ENCODE peak calls at places on chromosomes 5 and 9, in eight cellular contexts. One of them, this sample, is unnamed.

GRCh38 chr9:76987594-76988200 is 31.8 kb upstream of the FOXB2 start:
- DNase-seq in right cardiac atrium: no peak
- DNase-seq in colonic mucosa: peak
- DNase-seq in cardiac muscle cell: peak
- DNase-seq in ovary: no peak
- DNase-seq in body of pancreas: peak
- DNase-seq in MM.1S: peak
- DNase-seq in hepatocyte: peak
- DNase-seq in this sample: no peak

GRCh38 chr5:64301566-64301965 is 135.9 kb downstream of the RNF180 start:
- DNase-seq in hepatocyte: no peak
- DNase-seq in ovary: no peak
- DNase-seq in right cardiac atrium: no peak
- DNase-seq in colonic mucosa: no peak
- DNase-seq in cardiac muscle cell: no peak
- DNase-seq in MM.1S: no peak
- DNase-seq in body of pancreas: no peak
- DNase-seq in this sample: no peak

GRCh38 chr9:75803130-75803529 is 87.3 kb upstream of the PCSK5 start:
- DNase-seq in colonic mucosa: no peak
- DNase-seq in hepatocyte: peak
- DNase-seq in body of pancreas: no peak
- DNase-seq in MM.1S: peak
- DNase-seq in ovary: no peak
- DNase-seq in cardiac muscle cell: peak
- DNase-seq in right cardiac atrium: no peak
- DNase-seq in this sample: no peak

GRCh38 chr5:123966781-123967180 is 454.8 kb downstream of the CSNK1G3 start:
- DNase-seq in cardiac muscle cell: no peak
- DNase-seq in MM.1S: no peak
- DNase-seq in body of pancreas: no peak
- DNase-seq in right cardiac atrium: no peak
- DNase-seq in hepatocyte: no peak
- DNase-seq in colonic mucosa: no peak
- DNase-seq in ovary: no peak
- DNase-seq in this sample: no peak

GRCh38 chr9:89738137-89738932 is 133.5 kb downstream of the GADD45G start:
- DNase-seq in body of pancreas: no peak
- DNase-seq in ovary: no peak
- DNase-seq in MM.1S: no peak
- DNase-seq in hepatocyte: peak
- DNase-seq in colonic mucosa: no peak
- DNase-seq in right cardiac atrium: no peak
- DNase-seq in cardiac muscle cell: no peak
- DNase-seq in this sample: no peak

GRCh38 chr9:130128782-130129424 is 43.3 kb upstream of the NCS1 start:
- DNase-seq in hepatocyte: peak
- DNase-seq in cardiac muscle cell: peak
- DNase-seq in right cardiac atrium: peak
- DNase-seq in ovary: peak
- DNase-seq in colonic mucosa: peak
- DNase-seq in body of pancreas: peak
- DNase-seq in MM.1S: no peak
- DNase-seq in this sample: peak

GRCh38 chr9:31321256-31321655 is 1063.2 kb upstream of the ACO1 start:
- DNase-seq in right cardiac atrium: no peak
- DNase-seq in MM.1S: no peak
- DNase-seq in cardiac muscle cell: no peak
- DNase-seq in hepatocyte: no peak
- DNase-seq in body of pancreas: no peak
- DNase-seq in colonic mucosa: no peak
- DNase-seq in ovary: no peak
- DNase-seq in this sample: no peak

GRCh38 chr5:147098233-147098790 is 136.5 kb upstream of the STK32A start:
- DNase-seq in body of pancreas: peak
- DNase-seq in right cardiac atrium: no peak
- DNase-seq in MM.1S: peak
- DNase-seq in ovary: no peak
- DNase-seq in hepatocyte: peak
- DNase-seq in colonic mucosa: peak
- DNase-seq in cardiac muscle cell: peak
- DNase-seq in this sample: peak

GRCh38 chr9:113160571-113160970 is 9.8 kb downstream of the SLC31A2 start:
- DNase-seq in body of pancreas: no peak
- DNase-seq in colonic mucosa: no peak
- DNase-seq in MM.1S: no peak
- DNase-seq in right cardiac atrium: no peak
- DNase-seq in hepatocyte: no peak
- DNase-seq in ovary: no peak
- DNase-seq in cardiac muscle cell: no peak
- DNase-seq in this sample: no peak

GRCh38 chr9:99601506-99601905 is 220.2 kb upstream of the NR4A3 start:
- DNase-seq in cardiac muscle cell: peak
- DNase-seq in right cardiac atrium: no peak
- DNase-seq in body of pancreas: peak
- DNase-seq in MM.1S: no peak
- DNase-seq in ovary: no peak
- DNase-seq in colonic mucosa: no peak
- DNase-seq in hepatocyte: peak
- DNase-seq in this sample: no peak

DNA sequence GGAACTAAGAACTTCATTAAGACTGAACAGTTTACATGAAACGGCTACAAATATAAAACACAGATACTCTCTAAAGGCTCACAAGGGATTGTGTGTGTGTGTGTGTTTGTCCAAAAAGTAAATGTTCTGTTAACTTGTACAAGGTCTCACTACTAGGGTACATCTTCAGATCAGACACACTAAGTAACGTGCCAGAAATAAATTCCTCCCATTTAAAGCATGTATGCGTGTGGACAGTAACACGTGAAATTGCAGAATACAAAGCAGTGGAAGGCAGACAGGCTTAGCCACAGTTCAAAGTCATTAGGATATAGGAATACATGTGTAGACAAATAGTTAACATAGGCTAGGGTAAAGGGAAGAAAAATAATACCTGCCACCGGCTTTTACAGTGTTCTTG is 1.8 kb downstream of the BNC2 start:
- DNase-seq in hepatocyte: no peak
- DNase-seq in right cardiac atrium: no peak
- DNase-seq in body of pancreas: no peak
- DNase-seq in ovary: no peak
- DNase-seq in cardiac muscle cell: peak
- DNase-seq in MM.1S: no peak
- DNase-seq in colonic mucosa: no peak
- DNase-seq in this sample: no peak
- H3K4me3 ChIP-seq in hepatocyte: peak
- H3K4me3 ChIP-seq in right cardiac atrium: no peak
- H3K4me3 ChIP-seq in body of pancreas: no peak
- H3K4me3 ChIP-seq in ovary: peak
- H3K4me3 ChIP-seq in cardiac muscle cell: no peak
- H3K4me3 ChIP-seq in MM.1S: no peak
- H3K4me3 ChIP-seq in colonic mucosa: no peak
- H3K4me3 ChIP-seq in this sample: peak

GRCh38 chr5:55921617-55922016 is 70.5 kb downstream of the IL31RA start:
- DNase-seq in colonic mucosa: no peak
- DNase-seq in body of pancreas: no peak
- DNase-seq in right cardiac atrium: no peak
- DNase-seq in MM.1S: no peak
- DNase-seq in cardiac muscle cell: no peak
- DNase-seq in ovary: no peak
- DNase-seq in hepatocyte: no peak
- DNase-seq in this sample: no peak

GRCh38 chr5:55923873-55924500 is 70.8 kb downstream of the IL6ST start:
- DNase-seq in right cardiac atrium: no peak
- DNase-seq in ovary: no peak
- DNase-seq in MM.1S: no peak
- DNase-seq in colonic mucosa: no peak
- DNase-seq in hepatocyte: no peak
- DNase-seq in cardiac muscle cell: no peak
- DNase-seq in body of pancreas: no peak
- DNase-seq in this sample: no peak

GRCh38 chr5:55925181-55925580 is 69.6 kb downstream of the IL6ST start:
- DNase-seq in body of pancreas: no peak
- DNase-seq in right cardiac atrium: no peak
- DNase-seq in colonic mucosa: no peak
- DNase-seq in MM.1S: no peak
- DNase-seq in hepatocyte: no peak
- DNase-seq in ovary: no peak
- DNase-seq in cardiac muscle cell: no peak
- DNase-seq in this sample: no peak

GRCh38 chr5:55924744-55925143 is 70.0 kb downstream of the IL6ST start:
- DNase-seq in colonic mucosa: no peak
- DNase-seq in body of pancreas: no peak
- DNase-seq in hepatocyte: no peak
- DNase-seq in MM.1S: no peak
- DNase-seq in cardiac muscle cell: no peak
- DNase-seq in ovary: no peak
- DNase-seq in right cardiac atrium: no peak
- DNase-seq in this sample: no peak

GRCh38 chr5:55923177-55923872 is 71.4 kb downstream of the IL6ST start:
- DNase-seq in ovary: no peak
- DNase-seq in body of pancreas: peak
- DNase-seq in MM.1S: peak
- DNase-seq in colonic mucosa: no peak
- DNase-seq in hepatocyte: no peak
- DNase-seq in right cardiac atrium: peak
- DNase-seq in cardiac muscle cell: no peak
- DNase-seq in this sample: peak
- H3K4me3 ChIP-seq in ovary: no peak
- H3K4me3 ChIP-seq in body of pancreas: no peak
- H3K4me3 ChIP-seq in MM.1S: peak
- H3K4me3 ChIP-seq in colonic mucosa: peak
- H3K4me3 ChIP-seq in hepatocyte: no peak
- H3K4me3 ChIP-seq in right cardiac atrium: peak
- H3K4me3 ChIP-seq in cardiac muscle cell: no peak
- H3K4me3 ChIP-seq in this sample: peak

GRCh38 chr5:133075572-133076536 is 24.0 kb downstream of the HSPA4 start:
- DNase-seq in ovary: no peak
- DNase-seq in colonic mucosa: no peak
- DNase-seq in hepatocyte: peak
- DNase-seq in MM.1S: no peak
- DNase-seq in right cardiac atrium: no peak
- DNase-seq in cardiac muscle cell: no peak
- DNase-seq in body of pancreas: no peak
- DNase-seq in this sample: no peak
- H3K4me3 ChIP-seq in ovary: no peak
- H3K4me3 ChIP-seq in colonic mucosa: no peak
- H3K4me3 ChIP-seq in hepatocyte: no peak
- H3K4me3 ChIP-seq in MM.1S: no peak
- H3K4me3 ChIP-seq in right cardiac atrium: no peak
- H3K4me3 ChIP-seq in cardiac muscle cell: no peak
- H3K4me3 ChIP-seq in body of pancreas: no peak
- H3K4me3 ChIP-seq in this sample: no peak

DNA sequence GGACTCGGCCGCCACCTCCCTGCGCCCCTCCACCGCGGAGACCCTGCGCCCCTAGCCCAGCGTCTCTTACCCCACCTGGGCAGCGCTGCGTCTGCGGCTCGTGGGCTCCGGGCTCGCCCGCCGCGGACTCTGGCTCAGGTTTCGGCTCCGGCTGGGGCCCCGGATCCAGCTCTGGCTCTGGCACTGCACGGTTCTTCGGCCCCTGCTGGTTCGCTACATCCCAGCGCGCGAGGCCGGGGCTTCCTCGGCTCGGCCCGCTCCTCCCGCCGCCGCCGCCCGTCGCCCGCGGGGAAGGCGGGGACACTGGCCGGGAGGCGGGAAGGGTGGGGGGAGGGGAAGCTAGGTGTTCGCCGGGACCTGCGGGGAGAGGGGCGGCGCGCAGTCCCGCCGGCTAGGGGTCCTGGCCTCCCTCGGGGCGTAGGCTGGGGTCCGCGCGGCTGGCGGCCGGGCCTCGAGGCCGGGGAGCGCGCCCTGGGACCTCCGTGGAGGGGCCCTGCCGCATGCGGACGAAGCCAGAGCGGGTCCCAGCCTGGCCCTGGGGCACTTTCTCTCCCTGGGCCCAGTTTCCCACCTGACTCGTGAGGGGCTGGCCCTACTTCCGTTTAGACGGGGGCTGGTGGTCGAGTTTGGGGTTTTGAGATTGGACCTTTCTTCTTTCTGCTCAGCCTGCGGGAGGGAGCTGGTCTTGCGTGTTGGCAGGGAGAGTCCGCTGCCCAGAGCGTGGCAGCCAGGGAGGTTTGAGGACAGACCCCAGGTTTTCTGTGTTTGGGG is 5.7 kb upstream of the PITX1 start:
- DNase-seq in ovary: no peak
- DNase-seq in hepatocyte: peak
- DNase-seq in colonic mucosa: no peak
- DNase-seq in MM.1S: no peak
- DNase-seq in right cardiac atrium: no peak
- DNase-seq in cardiac muscle cell: no peak
- DNase-seq in body of pancreas: no peak
- DNase-seq in this sample: no peak
- H3K4me3 ChIP-seq in ovary: peak
- H3K4me3 ChIP-seq in hepatocyte: peak
- H3K4me3 ChIP-seq in colonic mucosa: peak
- H3K4me3 ChIP-seq in MM.1S: no peak
- H3K4me3 ChIP-seq in right cardiac atrium: no peak
- H3K4me3 ChIP-seq in cardiac muscle cell: no peak
- H3K4me3 ChIP-seq in body of pancreas: no peak
- H3K4me3 ChIP-seq in this sample: no peak

GRCh38 chr5:2464141-2464540 is 287.3 kb downstream of the IRX2 start:
- DNase-seq in MM.1S: no peak
- DNase-seq in cardiac muscle cell: no peak
- DNase-seq in body of pancreas: no peak
- DNase-seq in ovary: no peak
- DNase-seq in hepatocyte: no peak
- DNase-seq in colonic mucosa: no peak
- DNase-seq in right cardiac atrium: no peak
- DNase-seq in this sample: no peak

GRCh38 chr5:2462026-2462691 is 289.3 kb downstream of the IRX2 start:
- DNase-seq in MM.1S: no peak
- DNase-seq in right cardiac atrium: no peak
- DNase-seq in cardiac muscle cell: no peak
- DNase-seq in colonic mucosa: no peak
- DNase-seq in ovary: no peak
- DNase-seq in body of pancreas: no peak
- DNase-seq in hepatocyte: no peak
- DNase-seq in this sample: no peak

GRCh38 chr5:2466966-2467365 is 284.5 kb downstream of the IRX2 start:
- DNase-seq in right cardiac atrium: no peak
- DNase-seq in cardiac muscle cell: no peak
- DNase-seq in body of pancreas: no peak
- DNase-seq in hepatocyte: no peak
- DNase-seq in colonic mucosa: no peak
- DNase-seq in ovary: no peak
- DNase-seq in MM.1S: no peak
- DNase-seq in this sample: no peak

GRCh38 chr5:2460098-2460497 is 291.4 kb downstream of the IRX2 start:
- DNase-seq in MM.1S: no peak
- DNase-seq in cardiac muscle cell: no peak
- DNase-seq in colonic mucosa: no peak
- DNase-seq in right cardiac atrium: no peak
- DNase-seq in body of pancreas: no peak
- DNase-seq in hepatocyte: no peak
- DNase-seq in ovary: no peak
- DNase-seq in this sample: no peak

GRCh38 chr5:2465383-2465782 is 286.1 kb downstream of the IRX2 start:
- DNase-seq in hepatocyte: no peak
- DNase-seq in right cardiac atrium: no peak
- DNase-seq in ovary: no peak
- DNase-seq in colonic mucosa: no peak
- DNase-seq in body of pancreas: no peak
- DNase-seq in cardiac muscle cell: no peak
- DNase-seq in MM.1S: no peak
- DNase-seq in this sample: no peak
- H3K4me3 ChIP-seq in hepatocyte: no peak
- H3K4me3 ChIP-seq in right cardiac atrium: no peak
- H3K4me3 ChIP-seq in ovary: no peak
- H3K4me3 ChIP-seq in colonic mucosa: no peak
- H3K4me3 ChIP-seq in body of pancreas: no peak
- H3K4me3 ChIP-seq in cardiac muscle cell: no peak
- H3K4me3 ChIP-seq in MM.1S: no peak
- H3K4me3 ChIP-seq in this sample: no peak